ENCODE peak calls at places on chromosomes 16 and 17, in seven cellular contexts. N is GM23248, R is Peyer's patch, A is heart right ventricle, H is lung, D is testis, T is A549. W is an unnamed sample. For H3K4me1, the result is how much of the 10 kb centered on the place peaks cover.

GRCh38 chr16:89944773-89945172 is 3.8 kb upstream of the DEF8 start:
- DNase-seq in R (no peak), T (no peak), D (no peak), A (no peak), H (no peak), N (no peak), W (no peak)

GRCh38 chr17:63645775-63646491 is 23.7 kb downstream of the MAP3K3 start:
- DNase-seq in T (no peak), A (no peak), D (no peak), H (no peak), R (no peak), N (no peak), W (no peak)

GRCh38 chr16:11571549-11571948 is 15.2 kb downstream of the LITAF start:
- DNase-seq in A (no peak), H (no peak), D (no peak), R (no peak), T (no peak), N (no peak), W (no peak)

GRCh38 chr17:5584383-5584951 is at the start of gene NLRP1:
- DNase-seq in R (peak), H (peak), D (peak), N (peak), A (peak), T (peak), W (peak)

GRCh38 chr17:64130559-64131001 is 636 bp upstream of the ERN1 start:
- DNase-seq in A (peak), H (peak), N (peak), D (peak), R (peak), T (no peak), W (peak)

GRCh38 chr17:381941-382643 is 29.5 kb upstream of the RPH3AL start:
- DNase-seq in T (no peak), A (no peak), N (no peak), H (no peak), D (no peak), R (no peak), W (no peak)

GRCh38 chr17:8118769-8119574 is 658 bp upstream of the ALOXE3 start:
- DNase-seq in D (peak), N (peak), T (peak), R (peak), H (peak), A (peak), W (peak)

GRCh38 chr17:18319604-18320256 is 4.6 kb downstream of the SMCR8 start:
- DNase-seq in A (no peak), T (peak), N (peak), R (no peak), H (no peak), D (peak), W (no peak)

GRCh38 chr17:56602292-56603130 is 9.0 kb downstream of the NOG start:
- DNase-seq in T (no peak), R (no peak), A (no peak), H (no peak), D (no peak), N (no peak), W (no peak)

GRCh38 chr17:17062356-17062755 is 20.1 kb downstream of the MPRIP start:
- DNase-seq in D (peak), H (no peak), R (peak), T (no peak), A (no peak), N (no peak), W (no peak)

GRCh38 chr17:62778990-62779681 is 29.0 kb downstream of the MARCHF10 start:
- DNase-seq in N (peak), R (peak), A (no peak), T (peak), D (peak), H (peak), W (no peak)

GRCh38 chr16:2953706-2954105 is 10.4 kb upstream of the KREMEN2 start:
- DNase-seq in N (no peak), A (no peak), T (no peak), H (no peak), R (no peak), D (no peak), W (no peak)

GRCh38 chr17:80261159-80261894 is 675 bp downstream of the RNF213 start:
- DNase-seq in D (peak), A (peak), R (peak), N (peak), H (peak), T (peak), W (peak)

GRCh38 chr16:87436225-87437172 is 44.4 kb downstream of the MAP1LC3B start:
- DNase-seq in H (no peak), N (peak), A (no peak), T (no peak), R (no peak), D (peak), W (peak)

GRCh38 chr16:83727018-83727417 is 80.8 kb upstream of the HSBP1 start:
- DNase-seq in R (no peak), A (no peak), D (peak), T (no peak), N (no peak), H (no peak), W (no peak)

GRCh38 chr17:32117399-32117798 is 24.9 kb upstream of the RHOT1 start:
- DNase-seq in D (no peak), R (no peak), T (no peak), N (no peak), H (no peak), A (no peak), W (no peak)

GRCh38 chr16:2420035-2420434 is 9.2 kb upstream of the CCNF start:
- DNase-seq in A (no peak), D (no peak), R (no peak), T (no peak), N (peak), H (no peak), W (no peak)

GRCh38 chr17:38893113-38893512 is 23.3 kb downstream of the LASP1 start:
- DNase-seq in D (no peak), N (no peak), R (no peak), T (no peak), A (no peak), H (no peak), W (no peak)
- H3K4me1 ChIP-seq in D (under half), N (under half), R (under half), T (under half), A (half or more), H (under half), W (under half)

GRCh38 chr17:73613271-73613941 is 30.8 kb downstream of the SDK2 start:
- DNase-seq in N (no peak), A (no peak), H (no peak), T (no peak), D (no peak), R (no peak), W (no peak)

GRCh38 chr17:73611630-73612029 is 32.6 kb downstream of the SDK2 start:
- DNase-seq in N (no peak), D (no peak), T (no peak), R (no peak), H (no peak), A (no peak), W (no peak)

GRCh38 chr17:73616120-73616872 is 27.9 kb downstream of the SDK2 start:
- DNase-seq in A (no peak), T (no peak), R (no peak), H (no peak), N (no peak), D (no peak), W (no peak)

GRCh38 chr17:73612074-73612473 is 32.2 kb downstream of the SDK2 start:
- DNase-seq in H (no peak), D (no peak), R (no peak), T (no peak), N (no peak), A (no peak), W (no peak)

GRCh38 chr17:73613947-73614655 is 30.1 kb downstream of the SDK2 start:
- DNase-seq in A (no peak), T (no peak), D (no peak), R (no peak), H (no peak), N (no peak), W (peak)
- H3K4me1 ChIP-seq in A (under half), T (under half), D (under half), R (under half), H (under half), N (under half), W (under half)

GRCh38 chr17:50638851-50639767 is 4.4 kb downstream of the ABCC3 start:
- DNase-seq in N (peak), T (peak), R (peak), A (peak), H (peak), D (peak), W (peak)
- H3K4me1 ChIP-seq in N (under half), T (half or more), R (under half), A (under half), H (under half), D (under half), W (under half)

GRCh38 chr17:13531701-13532100 is 70.0 kb downstream of the HS3ST3A1 start:
- DNase-seq in H (no peak), A (no peak), T (no peak), D (no peak), R (no peak), N (no peak), W (no peak)
- H3K4me1 ChIP-seq in H (under half), A (under half), T (under half), D (under half), R (under half), N (under half), W (under half)

GRCh38 chr16:19833581-19833980 is 51.1 kb downstream of the GPRC5B start:
- DNase-seq in D (no peak), R (no peak), A (no peak), N (no peak), T (no peak), H (no peak), W (no peak)
- H3K4me1 ChIP-seq in D (under half), R (under half), A (under half), N (under half), T (under half), H (under half), W (half or more)

DNA sequence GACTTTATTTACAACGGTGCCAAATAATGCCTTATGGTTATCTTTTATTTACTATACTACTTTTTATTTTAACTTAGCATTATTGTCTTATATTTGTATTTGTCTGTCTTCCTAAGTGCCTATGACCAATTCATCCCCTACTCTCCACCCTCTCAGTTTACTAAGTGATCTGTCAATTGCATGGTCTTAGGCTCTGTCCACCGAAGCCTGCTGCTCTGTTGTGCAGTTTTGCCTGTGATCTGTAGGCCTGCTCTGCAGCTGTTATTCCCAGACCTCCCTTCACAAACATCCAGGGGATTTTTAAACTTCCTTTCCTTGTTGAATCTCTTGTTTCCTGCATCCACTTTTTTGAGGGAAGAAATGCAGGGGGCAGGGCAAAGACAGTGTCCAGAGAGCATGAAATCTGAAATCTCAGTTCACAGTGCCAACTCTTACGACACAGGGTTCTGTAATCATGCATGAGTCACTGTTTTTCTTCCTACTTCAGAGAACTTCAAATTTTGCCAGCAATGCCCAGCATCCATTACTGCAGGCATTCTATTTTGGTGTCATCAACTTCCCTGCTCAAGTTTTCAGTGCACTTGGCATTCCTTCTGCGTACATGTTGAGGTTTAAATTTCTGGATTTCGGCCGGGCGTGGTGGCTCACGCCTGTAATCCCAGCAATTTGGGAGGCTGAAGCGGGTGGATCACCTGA is 11.4 kb downstream of the SLFN5 start:
- DNase-seq in A (peak), N (peak), H (peak), R (peak), T (peak), D (peak), W (no peak)
- H3K4me1 ChIP-seq in A (under half), N (under half), H (under half), R (under half), T (under half), D (under half), W (under half)

DNA sequence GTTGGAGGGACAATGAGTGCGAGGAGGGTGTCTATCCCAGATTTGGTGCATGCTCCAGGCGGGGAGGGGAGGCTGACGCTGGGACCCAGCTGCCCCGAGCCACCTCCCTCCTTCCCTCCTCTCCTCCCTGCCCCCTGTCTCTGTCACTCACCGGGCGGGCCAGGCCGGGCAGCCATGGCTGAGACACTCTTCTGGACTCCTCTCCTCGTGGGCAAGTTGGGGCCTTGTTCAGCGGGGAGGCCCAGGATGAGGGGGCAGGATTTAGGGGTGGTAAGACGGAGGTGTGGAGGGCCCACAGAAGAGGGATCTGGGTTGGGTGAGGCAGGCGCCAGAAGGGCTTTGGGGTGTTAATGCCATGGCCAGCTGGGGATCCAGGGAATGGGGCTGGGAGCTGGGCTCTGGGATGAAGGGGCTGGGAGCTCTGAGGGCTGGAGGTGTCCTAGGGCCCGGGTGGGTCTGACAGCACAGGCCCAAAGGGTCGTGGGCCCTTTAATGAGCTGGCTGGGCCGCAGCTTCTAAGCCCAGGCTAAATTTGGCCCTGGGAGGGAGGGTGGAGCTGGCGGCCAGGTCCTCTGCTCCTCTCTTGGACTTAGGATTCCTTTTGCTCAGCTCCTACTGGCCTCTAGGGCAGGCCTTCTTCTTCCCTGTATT is at the start of gene SGCA:
- DNase-seq in T (no peak), N (no peak), D (no peak), R (no peak), H (no peak), A (peak), W (peak)
- H3K4me1 ChIP-seq in T (under half), N (under half), D (under half), R (under half), H (under half), A (half or more), W (half or more)

DNA sequence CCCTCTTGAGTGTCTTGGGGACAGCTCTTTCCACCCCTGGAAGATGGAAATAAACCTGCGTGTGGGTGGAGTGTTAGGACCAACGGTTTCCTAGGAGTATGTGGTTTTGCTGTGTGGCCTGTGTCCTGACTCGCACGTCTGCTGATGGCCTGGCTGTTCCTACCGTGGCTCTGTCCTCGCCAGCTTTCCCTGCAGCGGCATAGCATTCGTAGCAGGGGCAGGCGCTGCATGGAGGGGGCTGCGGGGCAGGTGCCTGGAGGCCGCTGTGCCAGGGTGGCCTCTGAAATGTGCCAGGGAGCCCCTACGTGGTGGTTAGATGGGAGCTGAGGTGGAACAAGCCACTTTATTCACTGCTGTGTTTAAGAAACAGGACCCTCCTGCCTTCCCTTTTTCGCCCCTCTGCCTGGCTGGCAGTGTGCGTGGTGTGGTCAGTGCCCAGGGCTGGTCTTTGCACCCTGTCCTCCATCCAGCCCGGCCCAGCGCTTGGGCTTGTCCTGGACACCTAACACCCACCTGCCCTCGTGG is 10.6 kb downstream of the SLC16A3 start:
- DNase-seq in A (no peak), H (no peak), D (no peak), T (no peak), R (no peak), N (peak), W (peak)
- H3K4me1 ChIP-seq in A (half or more), H (half or more), D (half or more), T (half or more), R (under half), N (under half), W (half or more)

DNA sequence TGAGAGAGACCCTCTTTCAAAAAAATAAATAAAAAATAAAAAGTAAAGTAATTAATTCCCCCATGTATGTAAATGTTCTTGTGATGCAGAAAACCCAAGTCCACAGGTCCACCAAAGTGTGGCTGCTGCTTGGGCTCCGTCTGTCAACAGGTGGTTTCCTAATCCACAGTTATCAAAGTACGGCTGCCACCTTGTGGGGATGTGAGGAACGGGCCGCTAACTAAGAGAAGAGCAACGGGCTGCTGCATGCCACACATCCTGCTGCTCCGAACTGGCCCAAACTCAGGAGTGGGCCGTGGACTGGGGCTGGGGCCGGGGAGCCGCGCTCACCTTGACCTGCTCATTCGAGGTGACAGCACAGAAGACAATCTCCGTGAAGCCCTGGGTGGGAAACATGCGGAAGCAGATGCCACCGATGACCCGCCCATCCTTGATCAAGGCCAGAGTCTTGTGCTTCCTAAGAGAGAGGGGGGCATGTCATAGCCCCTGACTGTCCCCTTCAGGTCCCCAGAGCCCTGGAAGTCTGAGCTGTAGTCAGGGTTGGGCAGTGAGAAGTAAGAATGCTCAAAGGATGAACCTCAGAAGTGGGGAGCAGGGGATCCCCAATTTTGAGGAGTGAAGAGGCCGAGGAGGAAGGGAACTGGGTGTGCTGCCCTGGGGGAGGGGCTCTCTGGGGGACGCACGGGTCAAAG is 4.3 kb downstream of the KAT2A start:
- DNase-seq in T (peak), R (peak), N (peak), H (peak), D (peak), A (peak), W (peak)
- H3K4me1 ChIP-seq in T (under half), R (under half), N (under half), H (under half), D (under half), A (under half), W (under half)

W was measured in psoas muscle.